ENCODE peak calls at places on chromosomes 16 and 17, in five cellular contexts. E is OCI-LY7, Y is GM23338, B is neural progenitor cell, V is K562. J is an unnamed sample.

GRCh38 chr16:53756329-53756996 is 52.5 kb downstream of the FTO start:
- DNase-seq in Y (no peak), V (no peak), B (peak; percentile 86), E (no peak), J (no peak)

GRCh38 chr16:54506691-54507090 is 220.1 kb upstream of the IRX3 start:
- DNase-seq in Y (peak; percentile 19), B (peak; percentile 28), V (no peak), E (no peak), J (no peak)

GRCh38 chr16:50831751-50832150 is 89.9 kb downstream of the CYLD start:
- DNase-seq in V (no peak), E (no peak), B (no peak), Y (no peak), J (no peak)

GRCh38 chr16:67773099-67773498 is 33.3 kb downstream of the RANBP10 start:
- DNase-seq in V (peak; percentile 60), E (no peak), Y (no peak), B (no peak), J (no peak)

GRCh38 chr17:2151634-2152033 is 96.7 kb downstream of the HIC1 start:
- DNase-seq in B (no peak), E (no peak), Y (no peak), V (no peak), J (no peak)

GRCh38 chr16:25063102-25063501 is 47.9 kb upstream of the ARHGAP17 start:
- DNase-seq in Y (no peak), E (no peak), B (no peak), V (no peak), J (no peak)

GRCh38 chr17:43940630-43941029 is 1.6 kb downstream of the PPY start:
- DNase-seq in E (peak; percentile 44), V (peak; percentile 71), B (peak; percentile 77), Y (peak; percentile 84), J (peak; percentile 86)

GRCh38 chr17:17835415-17836249 is 1.2 kb downstream of the SREBF1 start:
- DNase-seq in B (no peak), V (no peak), E (peak; percentile 30), Y (no peak), J (no peak)

GRCh38 chr16:31451681-31452351 is 7.5 kb upstream of the ARMC5 start:
- DNase-seq in Y (peak; percentile 85), E (peak; percentile 46), B (peak; percentile 79), V (peak; percentile 84), J (peak; percentile 74)

GRCh38 chr17:60154616-60155426 is 5.0 kb downstream of the CA4 start:
- DNase-seq in E (no peak), B (no peak), Y (peak; percentile 2), V (no peak), J (peak; percentile 32)

DNA sequence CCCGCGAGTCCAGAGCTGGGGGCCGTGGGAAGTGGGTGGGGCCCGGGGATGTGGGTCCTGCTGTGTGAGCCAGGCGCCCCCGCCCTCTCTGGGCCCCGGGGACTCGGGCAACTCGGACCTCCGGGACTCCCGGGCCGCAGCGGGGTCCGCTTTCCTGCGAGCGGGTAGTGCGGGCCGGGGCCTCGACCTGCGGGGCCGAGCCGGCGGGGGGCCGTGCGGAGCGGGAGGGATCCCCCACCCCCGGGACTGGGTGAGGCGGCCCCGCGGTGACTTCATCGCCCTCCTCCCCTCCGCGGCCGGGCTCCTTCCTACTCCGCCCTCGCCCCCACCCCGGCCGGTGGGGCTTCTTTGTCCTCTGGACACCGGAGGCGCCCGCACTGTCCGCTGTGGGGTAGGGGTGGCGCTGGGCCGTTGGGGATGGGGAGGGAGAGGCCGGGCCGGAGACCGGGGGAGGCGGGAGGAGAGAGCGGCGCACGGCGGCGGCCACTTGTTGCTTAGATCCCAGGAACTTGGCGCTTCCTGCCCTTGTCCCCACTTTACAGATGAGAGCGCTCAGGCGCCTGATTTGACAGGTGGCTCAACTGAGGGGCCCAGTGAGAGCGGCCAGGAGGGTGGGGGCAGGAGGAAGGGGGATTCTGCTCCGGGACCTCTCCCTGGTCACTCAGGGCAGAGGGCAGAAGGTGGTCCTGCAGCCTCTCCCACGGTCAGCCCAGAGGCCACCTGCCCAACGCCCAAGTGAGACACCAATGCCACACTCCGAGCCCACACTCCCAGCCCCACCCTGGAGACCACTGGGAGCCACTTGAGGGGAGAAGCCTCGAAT is 884 bp downstream of the CMTM3 start:
- DNase-seq in B (peak; percentile 82), E (peak; percentile 38), Y (peak; percentile 73), V (peak; percentile 75), J (peak; percentile 61)
- H3K4me2 ChIP-seq in B (peak overlapping the region; percentile 85), E (peak overlapping the region; percentile 91), Y (peak overlapping the region; percentile 79), V (peak overlapping the region; percentile 70), J (peak overlapping the region; percentile 14)

GRCh38 chr17:4966844-4967538 is 626 bp downstream of the SPAG7 start:
- DNase-seq in B (peak; percentile 99), E (peak; percentile 98), V (peak; percentile 97), Y (peak; percentile 99), J (peak; percentile 100)

GRCh38 chr17:4968916-4969550 is 1.4 kb upstream of the SPAG7 start:
- DNase-seq in Y (no peak), V (peak; percentile 45), E (no peak), B (peak; percentile 60), J (no peak)

GRCh38 chr17:4969551-4970231 is 2.1 kb upstream of the SPAG7 start:
- DNase-seq in E (no peak), B (no peak), V (no peak), Y (no peak), J (no peak)

GRCh38 chr17:4968166-4968915 is 724 bp upstream of the SPAG7 start:
- DNase-seq in Y (peak; percentile 59), V (peak; percentile 16), B (peak; percentile 90), E (no peak), J (peak; percentile 91)

GRCh38 chr17:4967539-4968165 is at the start of gene SPAG7:
- DNase-seq in Y (peak; percentile 96), E (peak; percentile 97), V (peak; percentile 94), B (peak; percentile 97), J (peak; percentile 98)
- TF ChIP-seq CTCF in Y (no peak), E (no peak), V (no peak), B (no peak), J (no peak)

GRCh38 chr16:3095869-3096268 is 3.2 kb downstream of the ZSCAN10 start:
- DNase-seq in Y (peak; percentile 63), E (peak; percentile 77), V (peak; percentile 54), B (no peak), J (no peak)
- H3K4me2 ChIP-seq in Y (peak overlapping the region; percentile 85), E (peak overlapping the region; percentile 37), V (no peak overlapping the region), B (no peak overlapping the region), J (peak overlapping the region; percentile 22)

GRCh38 chr16:20744922-20745440 is 3.4 kb upstream of the THUMPD1 start:
- DNase-seq in V (peak; percentile 89), B (no peak), E (no peak), Y (no peak), J (no peak)

GRCh38 chr16:20740901-20741491 is 622 bp downstream of the THUMPD1 start:
- DNase-seq in E (peak; percentile 88), B (peak; percentile 91), V (peak; percentile 91), Y (peak; percentile 87), J (peak; percentile 86)

GRCh38 chr16:20741555-20742285 is at the start of gene THUMPD1:
- DNase-seq in Y (peak; percentile 97), E (peak; percentile 96), V (peak; percentile 97), B (peak; percentile 95), J (peak; percentile 98)

GRCh38 chr16:20743591-20743990 is 2.0 kb upstream of the THUMPD1 start:
- DNase-seq in B (no peak), Y (no peak), V (no peak), E (no peak), J (no peak)

DNA sequence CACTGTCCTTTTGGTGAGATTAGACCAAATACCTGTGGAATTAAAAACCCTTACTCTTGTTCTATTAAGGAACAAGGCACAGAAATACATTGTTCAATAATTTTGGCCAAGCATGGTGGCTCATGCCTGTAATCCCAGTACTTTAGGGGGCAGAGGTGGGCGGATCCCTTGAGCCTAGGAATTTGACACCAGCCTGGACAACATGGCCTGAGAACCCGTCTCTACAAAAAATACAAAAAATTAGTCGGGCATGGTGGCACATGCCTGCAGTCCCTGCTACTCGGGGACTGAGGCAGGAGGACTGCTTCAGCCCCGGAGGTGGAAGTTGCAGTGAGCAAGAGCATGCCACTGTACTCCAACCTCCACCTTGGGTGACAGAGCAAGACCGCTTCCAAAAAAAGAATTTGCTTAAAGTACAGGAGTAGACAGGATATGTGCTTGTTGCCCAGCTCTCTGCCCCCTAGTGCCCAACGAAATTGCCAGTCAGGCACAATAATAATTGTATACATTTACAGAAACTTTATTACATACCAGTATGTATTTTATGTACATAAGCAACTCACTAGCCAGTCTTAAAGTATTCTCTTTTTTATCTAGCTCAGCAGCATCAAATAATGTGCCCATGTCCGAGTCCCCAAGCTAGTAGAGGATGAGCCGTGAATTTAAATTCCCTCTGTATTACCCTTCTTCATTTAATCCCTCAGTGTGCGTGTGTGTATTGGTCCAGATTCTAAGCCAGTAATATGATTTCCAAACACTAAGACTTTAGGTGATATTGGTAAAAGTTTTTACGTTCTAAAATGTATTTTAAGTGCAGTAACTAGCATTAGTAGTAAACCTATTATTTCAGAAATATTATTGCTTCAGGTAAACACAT is 1.4 kb downstream of the THUMPD1 start:
- DNase-seq in Y (peak; percentile 15), B (no peak), E (peak; percentile 59), V (no peak), J (no peak)
- TF ChIP-seq CTCF in Y (peak; percentile 54), B (peak; percentile 34), E (peak; percentile 78), V (no peak), J (peak; percentile 46)

GRCh38 chr17:68439656-68440290 is 17.5 kb downstream of the WIPI1 start:
- DNase-seq in V (no peak), E (peak; percentile 71), B (no peak), Y (no peak), J (no peak)
- H3K4me2 ChIP-seq in V (no peak overlapping the region), E (peak overlapping the region; percentile 62), B (no peak overlapping the region), Y (no peak overlapping the region), J (no peak overlapping the region)

GRCh38 chr16:19389246-19389645 is 28.4 kb upstream of the TMC5 start:
- DNase-seq in V (peak; percentile 74), Y (peak; percentile 89), B (peak; percentile 73), E (peak; percentile 60), J (peak; percentile 80)
- TF ChIP-seq CTCF in V (peak; percentile 79), Y (peak; percentile 89), B (peak; percentile 72), E (peak; percentile 77), J (peak; percentile 85)

DNA sequence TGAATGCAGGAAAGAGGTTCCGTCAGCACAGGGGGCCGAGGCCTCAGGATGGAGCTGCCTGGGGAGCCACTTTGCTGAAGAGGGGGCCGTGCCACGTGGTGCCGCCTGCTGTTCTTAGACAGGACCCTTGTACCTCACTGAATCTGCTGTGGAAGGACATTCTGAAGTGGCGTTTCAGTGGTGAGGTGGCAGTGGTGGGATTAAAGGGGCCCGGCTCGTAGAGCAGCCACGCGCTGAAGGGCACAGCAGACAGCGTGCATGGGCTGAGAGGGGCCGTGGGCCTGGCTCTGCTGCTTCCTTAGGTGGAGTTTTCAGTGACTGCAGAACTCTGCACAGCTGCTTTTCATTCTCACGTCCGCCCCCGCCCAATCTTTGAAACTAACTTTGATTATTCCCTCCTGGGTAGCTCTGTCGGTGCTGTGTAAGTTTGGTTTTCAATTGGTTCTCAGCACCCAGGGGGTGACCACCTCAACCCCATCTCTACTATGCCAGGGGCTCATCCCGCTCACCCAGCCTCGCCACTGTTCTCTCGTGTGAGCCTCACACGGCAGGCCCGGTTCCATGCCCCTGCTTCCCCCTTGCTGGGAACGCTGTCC is 70.3 kb downstream of the SEC14L1 start:
- DNase-seq in Y (no peak), B (no peak), V (no peak), E (peak; percentile 51), J (no peak)
- H3K4me2 ChIP-seq in Y (no peak overlapping the region), B (no peak overlapping the region), V (no peak overlapping the region), E (peak overlapping the region; percentile 83), J (no peak overlapping the region)

J was measured in H9.